ENCODE peak calls at places on chromosomes 13 and 19, in four cellular contexts. C, P, A and U are unnamed samples.

GRCh38 chr19:11699931-11700794 is 38.6 kb downstream of the ZNF823 start:
- DNase-seq in A (peak), C (peak), P (no peak), U (no peak)

GRCh38 chr13:95481051-95481775 is 71.3 kb upstream of the CLDN10 start:
- DNase-seq in A (no peak), C (peak), P (no peak), U (no peak)

GRCh38 chr19:10604460-10604980 is 17.4 kb upstream of the AP1M2 start:
- DNase-seq in A (peak), C (no peak), P (no peak), U (no peak)

GRCh38 chr13:66951426-66951825 is 278.7 kb downstream of the PCDH9 start:
- DNase-seq in P (no peak), A (peak), C (no peak), U (no peak)

GRCh38 chr19:6233827-6234511 is 45.8 kb downstream of the MLLT1 start:
- DNase-seq in P (no peak), A (no peak), C (no peak), U (no peak)

GRCh38 chr19:9848060-9848459 is 12.9 kb downstream of the PIN1 start:
- DNase-seq in C (no peak), P (peak), A (peak), U (peak)

GRCh38 chr13:20188649-20189553 is 3.8 kb downstream of the GJB2 start:
- DNase-seq in A (peak), C (no peak), P (peak), U (peak)

GRCh38 chr13:91058066-91058465 is 289.4 kb upstream of the MIR17HG start:
- DNase-seq in P (peak), C (no peak), A (peak), U (no peak)

GRCh38 chr13:46593403-46593802 is 40.4 kb downstream of the LRCH1 start:
- DNase-seq in P (no peak), A (no peak), C (no peak), U (no peak)

GRCh38 chr19:12938536-12939291 is at the start of gene CALR:
- DNase-seq in C (no peak), A (peak), P (no peak), U (no peak)

GRCh38 chr13:34124912-34125311 is 307.0 kb downstream of the RFC3 start:
- DNase-seq in C (no peak), A (no peak), P (no peak), U (no peak)

GRCh38 chr13:44396295-44396962 is 22.8 kb downstream of the SERP2 start:
- DNase-seq in A (peak), P (no peak), C (no peak), U (no peak)

GRCh38 chr13:40120288-40120687 is 464.8 kb downstream of the COG6 start:
- DNase-seq in P (no peak), C (no peak), A (no peak), U (no peak)

GRCh38 chr13:113848020-113848419 is 15.9 kb downstream of the GAS6 start:
- DNase-seq in P (peak), C (no peak), A (no peak), U (peak)

GRCh38 chr13:20099319-20099718 is 61.5 kb downstream of the GJA3 start:
- DNase-seq in C (no peak), A (peak), P (peak), U (no peak)

GRCh38 chr19:4967738-4968461 is 1.0 kb upstream of the KDM4B start:
- DNase-seq in C (no peak), P (no peak), A (no peak), U (no peak)

GRCh38 chr19:29871143-29871542 is 59.4 kb downstream of the CCNE1 start:
- DNase-seq in P (no peak), A (no peak), C (no peak), U (no peak)

GRCh38 chr13:110886475-110887241 is 28.2 kb downstream of the ANKRD10 start:
- DNase-seq in P (no peak), A (no peak), C (no peak), U (peak)

GRCh38 chr13:97976551-97977375 is 23.3 kb downstream of the IPO5 start:
- DNase-seq in A (peak), P (peak), C (no peak), U (no peak)

GRCh38 chr13:97030705-97031452 is 36.6 kb upstream of the OXGR1 start:
- DNase-seq in A (peak), P (no peak), C (peak), U (no peak)

GRCh38 chr19:38765214-38765613 is 8.1 kb downstream of the LGALS7 start:
- DNase-seq in C (no peak), P (no peak), A (no peak), U (no peak)
- H3K56ac ChIP-seq in C (no peak), P (no peak), A (no peak), U (no peak)

GRCh38 chr19:32255566-32256295 is 89.7 kb upstream of the ZNF507 start:
- DNase-seq in P (no peak), C (no peak), A (no peak), U (no peak)

GRCh38 chr19:32256341-32256975 is 89.0 kb upstream of the ZNF507 start:
- DNase-seq in C (no peak), A (no peak), P (no peak), U (no peak)

GRCh38 chr19:32257326-32258073 is 87.9 kb upstream of the ZNF507 start:
- DNase-seq in A (no peak), P (no peak), C (no peak), U (peak)

GRCh38 chr19:32254128-32254527 is 91.3 kb upstream of the ZNF507 start:
- DNase-seq in C (no peak), P (no peak), A (no peak), U (no peak)

DNA sequence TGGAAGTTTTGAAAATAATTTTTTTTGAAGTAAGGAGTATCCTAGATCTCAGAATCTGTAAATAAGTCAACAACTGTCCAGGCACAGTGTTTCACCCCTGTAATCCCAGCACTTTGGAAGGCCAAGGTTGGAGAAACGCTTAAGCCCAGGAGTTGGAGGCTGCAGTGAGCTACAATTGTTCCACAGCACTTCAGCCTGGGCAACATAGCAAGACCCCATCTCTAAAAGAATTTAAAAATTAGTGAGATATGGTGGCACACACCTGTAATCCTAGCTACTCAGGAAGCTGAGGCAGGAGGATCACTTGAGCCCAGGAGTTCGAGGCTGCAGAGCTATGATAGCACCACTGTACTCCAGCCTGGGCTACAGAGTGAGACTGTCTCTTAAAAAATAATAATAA is 87.2 kb upstream of the ZNF507 start:
- DNase-seq in A (no peak), P (no peak), C (no peak), U (no peak)
- H3K56ac ChIP-seq in A (no peak), P (no peak), C (no peak), U (no peak)

GRCh38 chr13:21470785-21471184 is 11.7 kb upstream of the ZDHHC20 start:
- DNase-seq in P (no peak), C (no peak), A (no peak), U (no peak)
- H3K56ac ChIP-seq in P (no peak), C (no peak), A (no peak), U (no peak)

DNA sequence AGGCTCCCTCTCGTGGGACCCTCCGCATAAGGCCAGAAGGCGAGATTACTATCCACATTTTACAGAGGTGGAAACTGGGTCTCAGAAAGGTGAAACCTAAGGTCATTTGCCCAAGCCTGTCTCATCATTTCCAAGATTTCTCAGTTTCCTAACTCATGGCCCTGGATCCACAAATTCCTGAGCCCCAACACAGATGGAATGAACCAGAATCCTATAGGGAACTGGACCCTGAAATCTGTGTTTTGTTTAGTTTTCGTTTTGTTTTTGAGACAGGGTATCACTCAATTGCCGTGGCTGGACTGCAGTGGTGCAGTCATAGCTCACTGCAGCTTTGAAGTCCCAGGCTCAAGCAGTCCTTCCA is 563 bp upstream of the GNG7 start:
- DNase-seq in P (no peak), C (no peak), A (no peak), U (no peak)
- H3K56ac ChIP-seq in P (no peak), C (no peak), A (no peak), U (no peak)

DNA sequence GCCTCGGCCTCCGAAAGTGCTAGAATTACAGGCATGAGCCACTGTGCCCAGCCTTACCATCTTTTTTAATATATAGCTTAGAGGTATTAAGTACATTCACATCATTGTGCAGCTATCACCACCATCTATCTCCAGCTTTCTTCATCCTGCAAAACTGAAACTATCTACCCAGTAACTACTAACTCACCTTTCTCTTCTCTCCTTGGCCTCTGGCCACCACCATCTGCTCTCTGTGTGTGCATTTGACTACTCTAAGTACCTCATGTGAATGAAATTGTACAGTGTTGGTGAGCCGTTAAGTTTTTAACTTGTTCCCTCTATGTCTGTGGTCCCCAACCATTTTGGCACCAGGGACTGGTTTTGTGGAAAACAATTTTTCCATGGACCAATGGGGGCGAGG is 56.1 kb downstream of the CDK8 start:
- DNase-seq in A (no peak), P (no peak), C (no peak), U (no peak)
- H3K56ac ChIP-seq in A (no peak), P (no peak), C (no peak), U (no peak)

GRCh38 chr13:77033717-77034302 is 6.9 kb upstream of the FBXL3 start:
- DNase-seq in C (peak), P (no peak), A (no peak), U (no peak)

GRCh38 chr13:77038907-77039470 is 12.0 kb upstream of the FBXL3 start:
- DNase-seq in C (no peak), A (no peak), P (no peak), U (no peak)

GRCh38 chr13:77036294-77036693 is 9.3 kb upstream of the FBXL3 start:
- DNase-seq in C (no peak), P (no peak), A (no peak), U (no peak)

GRCh38 chr13:77031869-77032268 is 4.9 kb upstream of the FBXL3 start:
- DNase-seq in A (no peak), C (no peak), P (no peak), U (no peak)

DNA sequence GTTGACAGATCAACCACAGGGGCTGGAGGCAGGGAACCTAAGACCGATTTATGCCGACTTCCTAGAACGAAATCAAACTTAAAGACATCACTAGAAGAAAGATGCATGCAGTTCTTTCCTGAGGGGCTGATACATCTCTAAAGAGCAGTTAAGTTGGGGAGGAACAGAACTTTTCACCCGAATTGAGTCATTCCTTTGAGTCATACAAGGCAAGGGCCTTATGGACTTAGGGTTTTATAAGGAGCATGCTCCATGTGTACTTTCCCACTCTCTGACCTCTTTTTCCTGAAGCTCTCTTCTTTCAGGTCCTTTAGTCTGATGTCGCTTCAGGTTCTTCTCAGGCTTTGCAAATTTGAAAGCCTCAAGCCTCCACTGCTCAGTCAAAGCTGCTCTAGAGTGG is 7.9 kb upstream of the FBXL3 start:
- DNase-seq in C (peak), P (no peak), A (no peak), U (no peak)
- H3K56ac ChIP-seq in C (no peak), P (no peak), A (no peak), U (no peak)

DNA sequence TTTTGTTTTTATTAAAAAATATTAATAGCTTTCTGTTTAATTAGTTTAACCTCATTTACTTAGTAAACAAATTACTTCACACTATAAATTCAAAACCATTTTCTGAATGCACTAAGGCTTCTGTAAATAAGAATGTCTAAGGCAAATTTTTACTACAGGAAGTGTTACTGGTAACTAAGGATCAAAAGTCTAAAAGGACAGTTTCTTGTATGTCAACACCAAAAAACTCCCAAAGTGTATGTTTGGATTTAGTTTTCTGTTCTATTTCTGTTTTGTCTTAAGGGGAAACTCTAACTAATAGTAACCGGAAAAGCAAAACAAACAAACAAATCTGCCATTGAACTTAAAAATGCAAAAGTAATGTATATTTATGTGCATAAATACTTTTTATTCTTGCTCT is 24.7 kb downstream of the PRR20E start:
- DNase-seq in P (no peak), C (no peak), A (no peak), U (no peak)
- H3K56ac ChIP-seq in P (no peak), C (no peak), A (no peak), U (no peak)